ENCODE peak calls at places on chromosomes 1 and 21, in six cellular contexts. K is CD4-positive, CD25-positive, alpha-beta regulatory T cell; W is NCI-H2029; Z is heart right ventricle; B is neuronal stem cell; F is EH. Q is an unnamed sample.

GRCh38 chr1:90850925-90851710 is 134.0 kb upstream of the BARHL2 start:
- DNase-seq in K (peak), W (peak), Z (peak), B (no peak), F (peak), Q (peak)

GRCh38 chr1:59295603-59296002 is 1.3 kb upstream of the FGGY start:
- DNase-seq in K (no peak), W (no peak), Z (no peak), B (no peak), F (no peak), Q (no peak)

GRCh38 chr1:157157481-157158190 is 19.4 kb upstream of the ETV3 start:
- DNase-seq in K (no peak), W (no peak), Z (no peak), B (no peak), F (peak), Q (no peak)

GRCh38 chr21:45461806-45462341 is 56.9 kb downstream of the COL18A1 start:
- DNase-seq in K (no peak), W (no peak), Z (no peak), B (no peak), F (no peak), Q (no peak)

GRCh38 chr1:188615321-188615720 is 1786.6 kb downstream of the PLA2G4A start:
- DNase-seq in K (no peak), W (no peak), Z (no peak), B (no peak), F (no peak), Q (no peak)

GRCh38 chr1:197776348-197777082 is 1.2 kb upstream of the DENND1B start:
- DNase-seq in K (peak), W (no peak), Z (no peak), B (no peak), F (peak), Q (peak)

GRCh38 chr1:111937147-111937725 is 52.2 kb downstream of the KCND3 start:
- DNase-seq in K (no peak), W (no peak), Z (no peak), B (no peak), F (peak), Q (no peak)

GRCh38 chr21:41993744-41994143 is 16.4 kb downstream of the ZBTB21 start:
- DNase-seq in K (no peak), W (no peak), Z (no peak), B (no peak), F (peak), Q (no peak)

GRCh38 chr1:231162970-231163830 is 1.3 kb downstream of the TRIM67 start:
- DNase-seq in K (no peak), W (no peak), Z (no peak), B (no peak), F (no peak), Q (no peak)

GRCh38 chr21:35540950-35541632 is 492.0 kb upstream of the RUNX1 start:
- DNase-seq in K (no peak), W (peak), Z (no peak), B (no peak), F (peak), Q (no peak)

GRCh38 chr1:154759196-154759595 is 110.9 kb downstream of the KCNN3 start:
- DNase-seq in K (peak), W (no peak), Z (no peak), B (no peak), F (no peak), Q (peak)

GRCh38 chr1:30514945-30515344 is 208.4 kb downstream of the MATN1 start:
- DNase-seq in K (no peak), W (no peak), Z (no peak), B (no peak), F (no peak), Q (no peak)

GRCh38 chr1:25977816-25978215 is 20.0 kb downstream of the PAFAH2 start:
- DNase-seq in K (no peak), W (no peak), Z (no peak), B (no peak), F (no peak), Q (no peak)

GRCh38 chr1:86151427-86151826 is 5.1 kb downstream of the COL24A1 start:
- DNase-seq in K (no peak), W (no peak), Z (no peak), B (no peak), F (peak), Q (no peak)

GRCh38 chr21:26715878-26716506 is 129.2 kb downstream of the ADAMTS1 start:
- DNase-seq in K (peak), W (no peak), Z (peak), B (peak), F (peak), Q (no peak)

GRCh38 chr1:237799762-237800474 is 90.8 kb downstream of the ZP4 start:
- DNase-seq in K (peak), W (peak), Z (peak), B (no peak), F (no peak), Q (no peak)

GRCh38 chr1:115183711-115184259 is 94.5 kb upstream of the TSPAN2 start:
- DNase-seq in K (no peak), W (no peak), Z (peak), B (no peak), F (peak), Q (no peak)

GRCh38 chr21:41133896-41134522 is 34.0 kb upstream of the BACE2 start:
- DNase-seq in K (peak), W (peak), Z (no peak), B (peak), F (peak), Q (no peak)

GRCh38 chr1:179728266-179728665 is 14.8 kb upstream of the FAM163A start:
- DNase-seq in K (no peak), W (no peak), Z (no peak), B (no peak), F (no peak), Q (no peak)

GRCh38 chr1:164240081-164240480 is 318.9 kb upstream of the PBX1 start:
- DNase-seq in K (no peak), W (no peak), Z (peak), B (no peak), F (no peak), Q (no peak)

GRCh38 chr1:109282497-109282951 is 421 bp downstream of the PSRC1 start:
- DNase-seq in K (no peak), W (no peak), Z (no peak), B (no peak), F (no peak), Q (no peak)

GRCh38 chr1:175679931-175680652 is 63.3 kb downstream of the TNR start:
- DNase-seq in K (no peak), W (no peak), Z (no peak), B (no peak), F (no peak), Q (no peak)